ENCODE peak calls at places on chromosome 19, in seven cellular contexts. M is NCI-H1105, H is AG09319, Q is GM04503, I is tibial nerve, X is HS-5, K is aorta. O is an unnamed sample.

GRCh38 chr19:52034051-52034728 is 6.0 kb upstream of the ZNF614 start:
- DNase-seq in M (no peak), H (no peak), Q (no peak), I (no peak), X (no peak), K (no peak), O (no peak)

GRCh38 chr19:31641591-31641990 is 292.4 kb upstream of the TSHZ3 start:
- DNase-seq in M (no peak), H (no peak), Q (no peak), I (no peak), X (no peak), K (no peak), O (no peak)

GRCh38 chr19:1133471-1133929 is 29.7 kb downstream of the GPX4 start:
- DNase-seq in M (no peak), H (no peak), Q (no peak), I (no peak), X (no peak), K (no peak), O (no peak)

GRCh38 chr19:38977445-38978314 is 2.1 kb upstream of the FBXO17 start:
- DNase-seq in M (no peak), H (no peak), Q (no peak), I (no peak), X (no peak), K (no peak), O (peak)

GRCh38 chr19:14072535-14073231 is at the start of gene MISP3:
- DNase-seq in M (peak), H (no peak), Q (no peak), I (no peak), X (no peak), K (no peak), O (no peak)

GRCh38 chr19:31378404-31378803 is 29.2 kb upstream of the TSHZ3 start:
- DNase-seq in M (no peak), H (peak), Q (peak), I (no peak), X (peak), K (no peak), O (no peak)

GRCh38 chr19:38736413-38737280 is 7.6 kb downstream of the CAPN12 start:
- DNase-seq in M (peak), H (no peak), Q (no peak), I (no peak), X (no peak), K (no peak), O (no peak)

GRCh38 chr19:5065717-5066116 is 96.8 kb downstream of the KDM4B start:
- DNase-seq in M (no peak), H (no peak), Q (no peak), I (no peak), X (no peak), K (no peak), O (no peak)

GRCh38 chr19:16447015-16447384 is 24.8 kb downstream of the EPS15L1 start:
- DNase-seq in M (no peak), H (peak), Q (peak), I (peak), X (no peak), K (peak), O (no peak)

GRCh38 chr19:43124360-43124759 is 41.9 kb upstream of the PSG2 start:
- DNase-seq in M (no peak), H (no peak), Q (no peak), I (no peak), X (no peak), K (no peak), O (no peak)

GRCh38 chr19:45881909-45882528 is 3.9 kb downstream of the IRF2BP1 start:
- DNase-seq in M (no peak), H (no peak), Q (no peak), I (no peak), X (no peak), K (no peak), O (no peak)

GRCh38 chr19:15730538-15730937 is 2.7 kb downstream of the OR10H2 start:
- DNase-seq in M (no peak), H (no peak), Q (no peak), I (no peak), X (no peak), K (no peak), O (no peak)

GRCh38 chr19:14168259-14168972 is 32.0 kb upstream of the ASF1B start:
- DNase-seq in M (no peak), H (no peak), Q (no peak), I (no peak), X (no peak), K (no peak), O (no peak)

GRCh38 chr19:55228015-55228391 is 560 bp downstream of the TMEM86B start:
- DNase-seq in M (no peak), H (no peak), Q (no peak), I (no peak), X (no peak), K (no peak), O (no peak)

O was measured in epithelial cell of prostate.